ENCODE peak calls at places on chromosomes 11 and 22, in five cellular contexts. One of them, this sample, is unnamed.

GRCh38 chr22:25629613-25630012 is 65.1 kb downstream of the GRK3 start:
- DNase-seq in neuronal stem cell: no peak
- DNase-seq in H1: no peak
- DNase-seq in H9: no peak
- DNase-seq in trophoblast cell: no peak
- DNase-seq in this sample: no peak

GRCh38 chr11:126997196-126997595 is 3.4 kb downstream of the KIRREL3 start:
- DNase-seq in neuronal stem cell: no peak
- DNase-seq in H1: no peak
- DNase-seq in H9: no peak
- DNase-seq in trophoblast cell: no peak
- DNase-seq in this sample: no peak

GRCh38 chr22:27220349-27220748 is 563.0 kb downstream of the MIAT start:
- DNase-seq in neuronal stem cell: no peak
- DNase-seq in H1: no peak
- DNase-seq in H9: no peak
- DNase-seq in trophoblast cell: no peak
- DNase-seq in this sample: peak

GRCh38 chr11:57310630-57311086 is 14.1 kb downstream of the TNKS1BP1 start:
- DNase-seq in neuronal stem cell: no peak
- DNase-seq in H1: no peak
- DNase-seq in H9: no peak
- DNase-seq in trophoblast cell: no peak
- DNase-seq in this sample: no peak

GRCh38 chr11:44805596-44805995 is 78.8 kb downstream of the TSPAN18 start:
- DNase-seq in neuronal stem cell: no peak
- DNase-seq in H1: no peak
- DNase-seq in H9: no peak
- DNase-seq in trophoblast cell: no peak
- DNase-seq in this sample: peak

GRCh38 chr11:5476184-5476819 is 12.2 kb upstream of the OR52D1 start:
- DNase-seq in neuronal stem cell: peak
- DNase-seq in H1: no peak
- DNase-seq in H9: peak
- DNase-seq in trophoblast cell: peak
- DNase-seq in this sample: peak

GRCh38 chr11:30426781-30427180 is 103.9 kb downstream of the ARL14EP start:
- DNase-seq in neuronal stem cell: no peak
- DNase-seq in H1: no peak
- DNase-seq in H9: no peak
- DNase-seq in trophoblast cell: no peak
- DNase-seq in this sample: no peak

GRCh38 chr11:6433998-6434650 is 6.7 kb downstream of the HPX start:
- DNase-seq in neuronal stem cell: no peak
- DNase-seq in H1: no peak
- DNase-seq in H9: no peak
- DNase-seq in trophoblast cell: no peak
- DNase-seq in this sample: no peak

GRCh38 chr11:86577663-86578636 is 94.5 kb downstream of the ME3 start:
- DNase-seq in neuronal stem cell: no peak
- DNase-seq in H1: no peak
- DNase-seq in H9: no peak
- DNase-seq in trophoblast cell: no peak
- DNase-seq in this sample: peak

GRCh38 chr11:31817054-31817620 is 6.0 kb upstream of the PAX6 start:
- DNase-seq in neuronal stem cell: peak
- DNase-seq in H1: no peak
- DNase-seq in H9: no peak
- DNase-seq in trophoblast cell: no peak
- DNase-seq in this sample: no peak

GRCh38 chr22:33986954-33987353 is 66.7 kb upstream of the LARGE1 start:
- DNase-seq in neuronal stem cell: no peak
- DNase-seq in H1: no peak
- DNase-seq in H9: no peak
- DNase-seq in trophoblast cell: no peak
- DNase-seq in this sample: no peak

GRCh38 chr22:46572911-46573780 is 35.7 kb upstream of the CELSR1 start:
- DNase-seq in neuronal stem cell: no peak
- DNase-seq in H1: no peak
- DNase-seq in H9: no peak
- DNase-seq in trophoblast cell: no peak
- DNase-seq in this sample: no peak

GRCh38 chr11:17385492-17385891 is 3.0 kb downstream of the KCNJ11 start:
- DNase-seq in neuronal stem cell: no peak
- DNase-seq in H1: no peak
- DNase-seq in H9: no peak
- DNase-seq in trophoblast cell: no peak
- DNase-seq in this sample: no peak

GRCh38 chr11:128458316-128458715 is 129.0 kb downstream of the ETS1 start:
- DNase-seq in neuronal stem cell: no peak
- DNase-seq in H1: no peak
- DNase-seq in H9: no peak
- DNase-seq in trophoblast cell: no peak
- DNase-seq in this sample: peak

GRCh38 chr22:37549704-37550059 is 10.6 kb upstream of the CDC42EP1 start:
- DNase-seq in neuronal stem cell: no peak
- DNase-seq in H1: no peak
- DNase-seq in H9: no peak
- DNase-seq in trophoblast cell: no peak
- DNase-seq in this sample: peak

GRCh38 chr11:75548571-75549272 is 13.3 kb upstream of the SERPINH1 start:
- DNase-seq in neuronal stem cell: no peak
- DNase-seq in H1: no peak
- DNase-seq in H9: no peak
- DNase-seq in trophoblast cell: no peak
- DNase-seq in this sample: no peak

GRCh38 chr11:122863704-122864326 is 18.7 kb upstream of the JHY start:
- DNase-seq in neuronal stem cell: no peak
- DNase-seq in H1: no peak
- DNase-seq in H9: no peak
- DNase-seq in trophoblast cell: no peak
- DNase-seq in this sample: peak

GRCh38 chr11:112042161-112042960 is 17.2 kb downstream of the DLAT start:
- DNase-seq in neuronal stem cell: no peak
- DNase-seq in H1: no peak
- DNase-seq in H9: no peak
- DNase-seq in trophoblast cell: no peak
- DNase-seq in this sample: peak

GRCh38 chr11:118918128-118918685 is 7.5 kb downstream of the BCL9L start:
- DNase-seq in neuronal stem cell: no peak
- DNase-seq in H1: no peak
- DNase-seq in H9: peak
- DNase-seq in trophoblast cell: peak
- DNase-seq in this sample: peak

GRCh38 chr22:19719055-19719482 is 4.3 kb upstream of the GP1BB start:
- DNase-seq in neuronal stem cell: no peak
- DNase-seq in H1: no peak
- DNase-seq in H9: no peak
- DNase-seq in trophoblast cell: no peak
- DNase-seq in this sample: no peak

GRCh38 chr22:33022231-33022630 is 36.0 kb downstream of the SYN3 start:
- DNase-seq in neuronal stem cell: no peak
- DNase-seq in H1: no peak
- DNase-seq in H9: no peak
- DNase-seq in trophoblast cell: no peak
- DNase-seq in this sample: no peak

GRCh38 chr11:68213135-68213515 is at the start of gene KMT5B:
- DNase-seq in neuronal stem cell: peak
- DNase-seq in H1: no peak
- DNase-seq in H9: no peak
- DNase-seq in trophoblast cell: no peak
- DNase-seq in this sample: peak

GRCh38 chr11:123859731-123860130 is 25.7 kb downstream of the TMEM225 start:
- DNase-seq in neuronal stem cell: no peak
- DNase-seq in H1: no peak
- DNase-seq in H9: no peak
- DNase-seq in trophoblast cell: no peak
- DNase-seq in this sample: no peak

GRCh38 chr11:57491371-57492061 is 24.0 kb downstream of the SLC43A1 start:
- DNase-seq in neuronal stem cell: peak
- DNase-seq in H1: no peak
- DNase-seq in H9: peak
- DNase-seq in trophoblast cell: no peak
- DNase-seq in this sample: no peak

GRCh38 chr11:134519788-134520187 is 107.7 kb upstream of the B3GAT1 start:
- DNase-seq in neuronal stem cell: no peak
- DNase-seq in H1: no peak
- DNase-seq in H9: no peak
- DNase-seq in trophoblast cell: no peak
- DNase-seq in this sample: no peak

GRCh38 chr11:94734563-94735275 is 33.4 kb upstream of the AMOTL1 start:
- DNase-seq in neuronal stem cell: no peak
- DNase-seq in H1: peak
- DNase-seq in H9: peak
- DNase-seq in trophoblast cell: no peak
- DNase-seq in this sample: no peak

GRCh38 chr11:69558519-69558941 is 77.1 kb downstream of the LINC01488 start:
- DNase-seq in neuronal stem cell: no peak
- DNase-seq in H1: no peak
- DNase-seq in H9: no peak
- DNase-seq in trophoblast cell: no peak
- DNase-seq in this sample: no peak

DNA sequence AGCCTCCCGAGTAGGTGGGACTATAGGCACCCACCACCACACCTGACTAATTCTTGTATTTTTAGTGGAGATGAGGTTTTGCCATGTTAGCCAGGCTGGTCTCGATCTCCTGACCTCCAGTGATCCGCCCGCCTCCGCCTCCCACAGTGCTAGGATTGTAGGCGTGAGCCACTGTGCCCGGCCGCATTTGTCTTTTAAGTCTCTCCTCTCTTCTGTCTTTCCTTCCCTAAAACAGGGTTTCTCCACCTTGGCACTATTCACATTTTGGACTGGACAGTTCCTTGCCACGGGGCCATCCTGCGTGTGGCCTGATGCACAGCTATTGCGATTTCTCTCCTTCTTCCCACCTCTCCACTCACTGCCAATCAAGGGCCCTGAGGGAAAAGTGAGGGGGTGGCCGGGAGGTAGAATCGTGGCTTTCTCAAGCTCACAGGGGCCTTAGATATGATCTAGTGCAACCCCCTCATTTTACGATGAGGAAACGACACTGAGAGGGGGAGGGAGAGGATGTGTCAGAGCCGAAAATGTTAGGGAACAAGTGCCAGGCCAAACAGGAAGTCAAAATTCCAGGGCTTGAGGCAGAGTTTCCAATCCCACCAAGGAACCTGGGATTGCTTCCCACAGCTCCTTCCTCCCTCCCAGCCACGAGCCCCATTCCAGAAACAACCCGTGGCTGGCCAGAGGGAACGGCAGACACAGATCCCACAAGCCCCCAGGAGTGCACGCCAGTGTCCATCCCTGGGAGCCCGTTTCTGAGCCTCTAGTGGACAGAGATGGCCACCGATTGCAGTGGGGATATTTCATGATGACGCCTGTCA is 21.2 kb downstream of the SCGB1A1 start:
- DNase-seq in neuronal stem cell: no peak
- DNase-seq in H1: no peak
- DNase-seq in H9: no peak
- DNase-seq in trophoblast cell: no peak
- DNase-seq in this sample: no peak
- H4K91ac ChIP-seq in neuronal stem cell: no peak
- H4K91ac ChIP-seq in H1: no peak
- H4K91ac ChIP-seq in H9: no peak
- H4K91ac ChIP-seq in trophoblast cell: peak
- H4K91ac ChIP-seq in this sample: no peak

GRCh38 chr22:22814666-22815396 is 72.8 kb upstream of the IGLL5 start:
- DNase-seq in neuronal stem cell: no peak
- DNase-seq in H1: no peak
- DNase-seq in H9: no peak
- DNase-seq in trophoblast cell: no peak
- DNase-seq in this sample: no peak
- H2BK12ac ChIP-seq in neuronal stem cell: no peak
- H2BK12ac ChIP-seq in H1: no peak
- H2BK12ac ChIP-seq in H9: no peak
- H2BK12ac ChIP-seq in trophoblast cell: no peak
- H2BK12ac ChIP-seq in this sample: no peak

DNA sequence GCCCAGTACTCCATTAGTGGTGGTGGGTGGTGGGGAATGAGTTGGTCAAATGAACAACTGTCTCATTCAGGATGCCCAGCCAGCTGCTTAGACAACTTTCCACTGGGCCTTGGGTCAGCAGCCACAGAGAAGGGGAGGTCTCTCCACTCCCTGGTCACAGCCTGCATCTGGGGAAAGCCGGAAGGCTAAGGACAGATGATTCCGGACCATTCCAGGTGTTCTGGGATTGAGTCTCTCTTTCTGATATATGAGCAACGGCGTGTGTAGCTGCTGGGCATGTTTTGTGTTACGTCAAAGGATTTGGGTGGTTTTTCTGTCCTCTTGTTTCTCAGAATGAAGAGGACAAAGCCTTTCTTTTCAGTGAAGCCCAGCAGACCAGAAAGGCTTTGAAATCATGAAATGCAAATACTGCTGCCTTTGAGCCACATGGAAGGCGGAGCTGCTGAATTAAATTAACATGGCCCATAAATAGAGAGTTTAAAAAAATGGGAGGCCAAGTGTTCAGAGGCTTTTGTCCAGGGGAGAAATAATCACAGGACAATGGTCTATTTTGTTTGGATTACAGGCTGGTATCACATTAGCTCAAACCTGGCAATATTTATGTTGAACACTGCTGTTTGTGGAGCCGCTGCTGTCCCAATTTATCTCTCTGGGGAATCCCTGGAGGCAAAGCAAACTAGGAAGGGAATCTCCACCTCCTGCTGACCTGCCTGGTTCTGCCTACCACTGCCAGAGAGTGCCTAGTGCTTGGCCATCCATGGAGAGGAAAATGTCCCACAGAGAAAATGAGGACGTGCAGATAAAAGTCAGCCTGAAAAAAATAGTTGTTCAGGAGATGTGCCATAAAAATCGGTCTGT is 234.4 kb upstream of the E2F8 start:
- DNase-seq in neuronal stem cell: peak
- DNase-seq in H1: no peak
- DNase-seq in H9: no peak
- DNase-seq in trophoblast cell: no peak
- DNase-seq in this sample: no peak
- H2AFZ ChIP-seq in neuronal stem cell: peak
- H2AFZ ChIP-seq in H1: peak
- H2AFZ ChIP-seq in H9: no peak
- H2AFZ ChIP-seq in trophoblast cell: no peak
- H2AFZ ChIP-seq in this sample: no peak

DNA sequence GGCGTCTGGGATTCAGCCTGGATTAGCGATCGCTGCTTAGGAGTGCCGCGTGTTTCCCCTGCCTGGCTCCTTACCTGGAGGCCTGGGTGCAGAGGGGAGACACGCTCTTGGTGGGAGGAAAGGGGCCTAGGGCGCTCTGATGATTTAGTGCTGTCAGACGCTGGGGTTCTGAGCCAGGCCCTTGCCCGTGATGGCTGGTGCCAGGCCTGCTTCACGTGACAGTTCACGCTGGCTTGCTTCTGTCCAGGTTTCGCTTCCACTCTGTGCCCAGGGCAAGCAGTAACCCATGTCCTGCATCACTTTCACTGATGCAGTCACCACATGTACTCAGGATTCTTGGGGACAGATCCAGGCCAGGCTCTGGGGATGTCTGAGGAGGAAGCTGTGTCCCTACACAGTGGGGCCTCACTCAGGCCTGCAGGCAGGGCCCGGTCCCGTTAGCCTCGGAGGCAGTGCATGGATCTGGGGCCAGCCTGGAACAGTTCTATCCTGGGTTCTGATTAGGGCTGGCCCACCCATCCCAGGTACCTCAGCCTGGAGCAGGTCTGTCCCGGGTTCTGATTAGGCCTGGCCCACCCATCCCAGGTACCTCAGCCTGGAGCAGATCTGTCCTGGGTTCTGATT is 1220.9 kb downstream of the BRD1 start:
- DNase-seq in neuronal stem cell: no peak
- DNase-seq in H1: no peak
- DNase-seq in H9: no peak
- DNase-seq in trophoblast cell: no peak
- DNase-seq in this sample: no peak
- H4K91ac ChIP-seq in neuronal stem cell: no peak
- H4K91ac ChIP-seq in H1: no peak
- H4K91ac ChIP-seq in H9: no peak
- H4K91ac ChIP-seq in trophoblast cell: no peak
- H4K91ac ChIP-seq in this sample: peak